ENCODE peak calls at places on chromosomes 11 and 22, in four cellular contexts. E, L, G and D are unnamed samples.

GRCh38 chr22:29521526-29521925 is 32.0 kb downstream of the THOC5 start:
- DNase-seq in E (no peak), L (no peak), G (no peak), D (no peak)

GRCh38 chr22:37636186-37636948 is 3.1 kb upstream of the SH3BP1 start:
- DNase-seq in E (no peak), L (peak; percentile 27), G (no peak), D (no peak)

GRCh38 chr11:57527056-57527631 is 3.4 kb downstream of the TIMM10 start:
- DNase-seq in E (no peak), L (peak; percentile 83), G (peak; percentile 52), D (peak; percentile 86)

GRCh38 chr22:17924735-17925727 is 99.3 kb downstream of the MICAL3 start:
- DNase-seq in E (no peak), L (no peak), G (no peak), D (no peak)

GRCh38 chr11:78733031-78733430 is 158.4 kb upstream of the NARS2 start:
- DNase-seq in E (no peak), L (no peak), G (no peak), D (no peak)

GRCh38 chr11:81700061-81700460 is 1033.6 kb downstream of the FAM181B start:
- DNase-seq in E (no peak), L (no peak), G (no peak), D (no peak)

GRCh38 chr11:17929171-17929570 is 83.7 kb downstream of the SERGEF start:
- DNase-seq in E (no peak), L (no peak), G (no peak), D (no peak)

GRCh38 chr11:125062931-125063428 is at the start of gene SLC37A2:
- DNase-seq in E (peak; percentile 62), L (no peak), G (peak; percentile 91), D (peak; percentile 73)

GRCh38 chr11:69292221-69292648 is 1.7 kb upstream of the MYEOV start:
- DNase-seq in E (no peak), L (peak; percentile 66), G (no peak), D (peak; percentile 80)

GRCh38 chr22:36303115-36303467 is 50.2 kb downstream of the APOL1 start:
- DNase-seq in E (no peak), L (no peak), G (no peak), D (no peak)

GRCh38 chr11:83097671-83098070 is 26.0 kb upstream of the RAB30 start:
- DNase-seq in E (no peak), L (no peak), G (no peak), D (no peak)
- TF ChIP-seq USF1 in E (no peak), L (no peak), G (no peak), D (no peak)

GRCh38 chr11:6258571-6258998 is 1.1 kb upstream of the CCKBR start:
- DNase-seq in E (no peak), L (no peak), G (no peak), D (peak; percentile 36)
- TF ChIP-seq USF2 in E (no peak), L (no peak), G (no peak), D (no peak)

GRCh38 chr22:45308624-45309421 is 911 bp upstream of the FAM118A start:
- DNase-seq in E (no peak), L (no peak), G (no peak), D (no peak)
- TF ChIP-seq USF1 in E (no peak), L (no peak), G (no peak), D (no peak)

DNA sequence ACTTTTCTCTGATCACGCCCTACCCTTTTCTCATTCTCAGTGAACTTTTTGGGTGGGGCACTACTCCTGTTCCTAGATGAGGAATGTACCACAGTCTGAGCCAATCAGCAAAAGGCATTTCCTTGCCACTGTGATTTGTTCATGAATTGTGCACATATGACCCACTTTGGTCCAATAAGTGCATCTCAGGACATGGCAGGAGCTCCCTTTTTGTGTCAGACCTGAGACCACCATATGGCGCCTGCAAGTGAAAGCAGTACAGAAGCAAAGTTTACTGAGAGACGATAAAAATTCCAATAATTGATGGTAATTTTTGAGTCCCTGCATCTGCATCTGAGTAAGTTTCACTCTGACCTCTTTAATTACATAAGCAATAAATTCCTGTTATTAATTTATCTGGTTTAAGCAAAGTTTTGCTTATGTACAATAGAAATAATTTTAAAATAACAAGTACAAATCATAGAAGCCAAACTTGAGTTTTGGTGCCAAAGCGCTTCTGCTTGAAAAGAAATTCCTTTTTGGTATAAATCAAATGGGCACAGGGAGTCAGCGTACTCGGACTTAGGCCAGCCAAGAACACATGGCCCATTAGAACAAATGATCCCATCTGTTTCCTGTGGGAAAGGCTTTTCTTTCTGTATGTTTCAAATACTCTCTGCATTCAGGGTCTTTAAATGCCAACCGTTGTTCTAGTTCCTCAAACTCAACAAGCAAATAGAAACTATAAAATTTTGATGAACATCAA is 740.1 kb upstream of the API5 start:
- DNase-seq in E (no peak), L (no peak), G (no peak), D (no peak)
- TF ChIP-seq USF2 in E (no peak), L (no peak), G (no peak), D (no peak)

GRCh38 chr11:92123540-92123939 is 101.1 kb upstream of the FAT3 start:
- DNase-seq in E (no peak), L (no peak), G (no peak), D (no peak)
- TF ChIP-seq USF1 in E (no peak), L (no peak), G (peak; percentile 45), D (no peak)